ENCODE peak calls at places on chromosome 6, in four cellular contexts. M is H1, U is HCT116, C is K562. T is an unnamed sample.

GRCh38 chr6:148325316-148326068 is 17.1 kb upstream of the SASH1 start:
- DNase-seq in C (no peak), U (no peak), M (no peak), T (no peak)

GRCh38 chr6:156268849-156269248 is 508.3 kb upstream of the ARID1B start:
- DNase-seq in C (no peak), U (no peak), M (no peak), T (no peak)

GRCh38 chr6:83758533-83758932 is 49.6 kb upstream of the SNAP91 start:
- DNase-seq in C (no peak), M (no peak), U (no peak), T (no peak)

GRCh38 chr6:133512410-133513016 is 271.4 kb downstream of the EYA4 start:
- DNase-seq in U (peak), M (peak), C (peak), T (peak)

GRCh38 chr6:5781966-5782556 is 224.7 kb downstream of the NRN1 start:
- DNase-seq in U (no peak), C (no peak), M (no peak), T (no peak)

GRCh38 chr6:116060572-116061283 is at the start of gene FRK:
- DNase-seq in C (no peak), M (no peak), U (peak), T (peak)

GRCh38 chr6:193773-194310 is 98.4 kb upstream of the DUSP22 start:
- DNase-seq in C (no peak), U (no peak), M (no peak), T (no peak)

GRCh38 chr6:163948250-163948649 is 533.7 kb downstream of the QKI start:
- DNase-seq in C (no peak), U (no peak), M (no peak), T (no peak)

GRCh38 chr6:63565058-63565726 is 7.1 kb upstream of the LOC128125822 start:
- DNase-seq in M (no peak), U (no peak), C (no peak), T (peak)

GRCh38 chr6:89963391-89963790 is 69.1 kb downstream of the GJA10 start:
- DNase-seq in U (no peak), M (no peak), C (no peak), T (no peak)

GRCh38 chr6:169038691-169039090 is 215.0 kb downstream of the THBS2 start:
- DNase-seq in U (no peak), C (no peak), M (no peak), T (no peak)

GRCh38 chr6:33384581-33385020 is 7.0 kb upstream of the KIFC1 start:
- DNase-seq in M (no peak), C (peak), U (peak), T (no peak)

GRCh38 chr6:7235712-7236311 is 77.2 kb downstream of the SSR1 start:
- DNase-seq in C (no peak), U (no peak), M (no peak), T (no peak)

GRCh38 chr6:97440590-97441176 is 157.7 kb upstream of the MMS22L start:
- DNase-seq in M (no peak), C (no peak), U (peak), T (peak)

GRCh38 chr6:32852844-32853540 is 512 bp downstream of the TAP1 start:
- DNase-seq in C (no peak), U (no peak), M (peak), T (no peak)

GRCh38 chr6:140208286-140208685 is 833.8 kb upstream of the CITED2 start:
- DNase-seq in C (no peak), U (no peak), M (no peak), T (no peak)

GRCh38 chr6:159156089-159156488 is 13.1 kb upstream of the FNDC1 start:
- DNase-seq in U (no peak), M (no peak), C (no peak), T (no peak)

GRCh38 chr6:131292145-131292938 is 157.1 kb downstream of the AKAP7 start:
- DNase-seq in U (no peak), M (no peak), C (no peak), T (peak)

GRCh38 chr6:36349240-36349639 is 12.6 kb upstream of the BNIP5 start:
- DNase-seq in U (no peak), M (no peak), C (no peak), T (no peak)

GRCh38 chr6:149052350-149053106 is 265.0 kb upstream of the TAB2 start:
- DNase-seq in C (no peak), U (no peak), M (no peak), T (no peak)

GRCh38 chr6:115545410-115545986 is 515.2 kb downstream of the FRK start:
- DNase-seq in M (peak), C (no peak), U (no peak), T (peak)

GRCh38 chr6:33317418-33317667 is 201 bp downstream of the ZBTB22 start:
- DNase-seq in C (peak), M (peak), U (no peak), T (no peak)

GRCh38 chr6:33755070-33755869 is 8.6 kb upstream of the IP6K3 start:
- DNase-seq in C (peak), M (no peak), U (no peak), T (no peak)

GRCh38 chr6:32113386-32114352 is 4.5 kb upstream of the TNXB start:
- DNase-seq in C (peak), M (no peak), U (no peak), T (peak)

GRCh38 chr6:13427838-13428527 is 59.4 kb downstream of the GFOD1 start:
- DNase-seq in U (no peak), M (no peak), C (no peak), T (no peak)

GRCh38 chr6:1724616-1725015 is 114.9 kb downstream of the FOXC1 start:
- DNase-seq in C (no peak), M (no peak), U (peak), T (no peak)

GRCh38 chr6:109103942-109104341 is 8.6 kb downstream of the CEP57L1 start:
- DNase-seq in M (no peak), C (no peak), U (no peak), T (no peak)

GRCh38 chr6:144415014-144415413 is 129.9 kb downstream of the UTRN start:
- DNase-seq in C (no peak), U (no peak), M (no peak), T (peak)

GRCh38 chr6:169684056-169684455 is 17.8 kb downstream of the WDR27 start:
- DNase-seq in M (peak), C (no peak), U (no peak), T (no peak)

GRCh38 chr6:150482883-150483409 is 114.1 kb downstream of the IYD start:
- DNase-seq in C (no peak), U (no peak), M (no peak), T (no peak)

GRCh38 chr6:136208783-136209182 is 41.3 kb downstream of the MTFR2 start:
- DNase-seq in C (no peak), M (no peak), U (no peak), T (no peak)

GRCh38 chr6:67722861-67723261 is 912.2 kb upstream of the ADGRB3 start:
- DNase-seq in M (peak), U (no peak), C (no peak), T (no peak)

GRCh38 chr6:42689371-42689770 is 33.0 kb downstream of the PRPH2 start:
- DNase-seq in M (no peak), U (no peak), C (no peak), T (no peak)

GRCh38 chr6:26217714-26218075 is 130.5 kb downstream of the HFE start:
- DNase-seq in M (no peak), C (no peak), U (no peak), T (no peak)

GRCh38 chr6:85551264-85551663 is 42.4 kb downstream of the SNX14 start:
- DNase-seq in M (no peak), U (no peak), C (peak), T (no peak)

DNA sequence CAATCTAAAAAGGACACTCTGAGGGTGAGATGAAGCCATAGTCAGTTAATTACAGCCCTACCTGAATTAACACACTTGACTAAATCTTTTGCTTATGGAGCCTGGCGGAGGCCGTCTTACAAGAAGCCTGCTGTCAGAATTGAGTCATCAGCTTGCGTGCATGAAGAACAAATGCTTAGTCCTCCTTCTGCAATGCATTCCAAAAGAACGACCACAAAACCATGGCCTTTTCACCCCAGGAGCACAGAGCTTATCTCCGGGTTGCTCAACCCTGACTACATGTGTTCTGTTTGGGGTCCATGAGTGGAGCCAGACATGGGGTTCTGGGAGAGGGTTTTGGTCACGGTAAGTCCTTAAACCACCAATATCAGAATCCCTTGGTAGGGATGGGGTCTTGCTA is 318.1 kb downstream of the CLIC5 start:
- DNase-seq in C (no peak), U (peak), M (no peak), T (no peak)
- TF ChIP-seq FOSL1 in C (no peak), U (peak), M (no peak), T (no peak)

GRCh38 chr6:106159531-106159940 is 73.4 kb downstream of the PRDM1 start:
- DNase-seq in M (no peak), C (no peak), U (peak), T (no peak)
- TF ChIP-seq FOSL1 in M (no peak), C (no peak), U (peak), T (no peak)

GRCh38 chr6:22882581-22882980 is 313.2 kb downstream of the HDGFL1 start:
- DNase-seq in U (no peak), M (no peak), C (no peak), T (no peak)

GRCh38 chr6:22878706-22879105 is 309.3 kb downstream of the HDGFL1 start:
- DNase-seq in M (no peak), C (no peak), U (no peak), T (no peak)

GRCh38 chr6:22877946-22878705 is 308.8 kb downstream of the HDGFL1 start:
- DNase-seq in M (no peak), C (no peak), U (no peak), T (no peak)

GRCh38 chr6:22883061-22883717 is 313.8 kb downstream of the HDGFL1 start:
- DNase-seq in U (no peak), M (no peak), C (no peak), T (no peak)

GRCh38 chr6:22880686-22881433 is 311.5 kb downstream of the HDGFL1 start:
- DNase-seq in C (no peak), U (no peak), M (no peak), T (peak)
- TF ChIP-seq FOSL1 in C (no peak), U (no peak), M (no peak), T (no peak)

GRCh38 chr6:25027221-25027916 is 91.6 kb upstream of the RIPOR2 start:
- DNase-seq in U (no peak), M (no peak), C (no peak), T (no peak)
- TF ChIP-seq FOSL1 in U (no peak), M (no peak), C (no peak), T (no peak)

DNA sequence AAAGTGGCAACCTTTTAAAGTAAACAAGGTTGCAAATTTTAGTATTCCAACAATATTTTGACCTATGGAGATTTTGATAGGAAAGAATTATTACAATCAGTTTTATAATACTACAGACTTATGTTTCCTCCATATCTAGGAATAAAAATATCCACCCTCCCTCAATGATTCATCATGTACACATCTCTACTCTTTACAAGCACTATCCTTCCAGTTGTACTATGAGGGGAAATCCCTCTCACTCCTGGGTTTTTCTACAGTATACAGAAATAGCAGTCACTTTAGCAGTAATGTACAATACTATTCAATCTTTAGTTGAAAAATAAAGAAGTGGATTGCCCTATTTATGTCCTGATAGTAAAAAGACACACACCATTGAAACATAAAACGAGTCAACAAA is 46.3 kb upstream of the SCML4 start:
- DNase-seq in C (no peak), M (no peak), U (no peak), T (no peak)
- TF ChIP-seq FOSL1 in C (no peak), M (no peak), U (no peak), T (no peak)

GRCh38 chr6:100901582-100901981 is 20.5 kb upstream of the ASCC3 start:
- DNase-seq in C (no peak), M (no peak), U (no peak), T (no peak)
- TF ChIP-seq FOSL1 in C (no peak), M (no peak), U (no peak), T (no peak)

GRCh38 chr6:157434349-157435016 is 53.5 kb downstream of the ZDHHC14 start:
- DNase-seq in M (no peak), U (no peak), C (no peak), T (peak)
- TF ChIP-seq FOSL1 in M (no peak), U (no peak), C (no peak), T (no peak)

GRCh38 chr6:71248866-71249265 is 39.7 kb upstream of the OGFRL1 start:
- DNase-seq in U (no peak), M (no peak), C (no peak), T (no peak)

GRCh38 chr6:71245265-71246049 is 43.2 kb upstream of the OGFRL1 start:
- DNase-seq in U (no peak), C (no peak), M (no peak), T (no peak)

GRCh38 chr6:71248306-71248705 is 40.3 kb upstream of the OGFRL1 start:
- DNase-seq in U (no peak), C (no peak), M (no peak), T (peak)

GRCh38 chr6:71250050-71250689 is 38.4 kb upstream of the OGFRL1 start:
- DNase-seq in U (no peak), C (no peak), M (no peak), T (no peak)

DNA sequence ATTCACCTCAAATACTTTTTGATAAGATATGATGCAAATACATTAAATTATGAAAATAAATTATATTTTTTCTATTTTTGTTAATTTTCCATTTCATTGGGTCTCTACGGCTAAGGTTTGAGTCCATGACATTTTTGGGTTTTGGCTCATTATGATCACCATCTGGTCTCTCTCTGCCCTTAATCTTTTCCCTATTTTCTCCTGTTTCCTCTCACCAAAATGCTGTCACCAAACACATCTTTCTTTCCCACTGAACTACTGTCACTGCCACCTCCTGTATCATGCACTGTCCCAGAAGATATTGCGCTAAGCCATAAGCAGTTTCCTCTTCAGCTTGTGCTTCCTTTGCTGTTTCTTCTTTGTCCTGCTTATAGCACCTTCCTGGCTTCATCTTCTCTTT is 42.0 kb upstream of the OGFRL1 start:
- DNase-seq in C (no peak), M (no peak), U (no peak), T (no peak)
- TF ChIP-seq FOSL1 in C (no peak), M (no peak), U (no peak), T (no peak)

DNA sequence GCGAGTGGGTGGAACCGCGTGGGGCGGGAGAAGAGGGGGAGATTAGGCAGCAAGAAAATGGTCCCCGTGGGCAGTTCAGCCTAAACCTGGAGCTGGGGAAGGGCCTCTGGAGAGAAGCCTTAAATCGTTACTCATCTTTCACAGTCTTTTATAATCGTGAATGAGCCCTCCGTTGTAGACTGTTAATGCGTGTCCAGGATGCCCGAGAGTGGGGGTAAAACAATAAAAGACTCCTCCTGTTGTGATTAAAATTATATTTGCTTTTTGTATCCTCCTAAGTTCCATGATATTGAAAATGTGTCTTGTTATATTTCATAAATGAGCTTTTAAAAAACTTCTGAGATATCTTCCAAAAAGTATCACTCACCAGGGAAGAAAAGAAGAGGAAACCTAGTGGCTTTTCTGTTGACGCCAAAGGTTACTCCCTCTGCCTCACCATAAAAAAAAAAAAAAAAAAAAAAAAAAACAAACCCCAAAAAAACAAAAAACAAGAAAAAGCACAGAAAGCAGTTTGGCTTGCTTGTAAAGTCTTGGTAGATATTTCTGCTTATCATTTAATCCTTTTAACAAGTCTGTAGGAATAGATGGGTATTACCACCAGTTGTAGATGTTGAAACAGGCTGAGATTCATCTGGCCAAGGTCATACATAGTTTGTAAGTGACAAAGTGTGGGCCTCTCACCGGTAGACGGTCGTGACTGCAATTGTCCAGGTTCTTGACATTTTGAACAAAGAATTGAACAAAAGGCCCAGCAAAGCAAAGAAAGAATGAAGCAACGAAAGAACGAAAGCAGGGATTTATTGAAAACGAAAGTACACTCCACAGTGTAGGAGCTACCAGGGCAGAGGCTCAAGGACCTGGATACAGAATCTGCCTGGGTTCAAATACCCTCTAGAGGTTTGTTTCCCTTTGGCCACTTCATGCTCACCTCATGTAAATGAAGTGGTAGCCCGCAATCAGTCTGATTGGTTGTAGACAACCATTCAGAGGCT is 11.4 kb upstream of the ELOVL5 start:
- DNase-seq in M (no peak), U (no peak), C (no peak), T (peak)
- TF ChIP-seq FOSL1 in M (no peak), U (no peak), C (no peak), T (no peak)

DNA sequence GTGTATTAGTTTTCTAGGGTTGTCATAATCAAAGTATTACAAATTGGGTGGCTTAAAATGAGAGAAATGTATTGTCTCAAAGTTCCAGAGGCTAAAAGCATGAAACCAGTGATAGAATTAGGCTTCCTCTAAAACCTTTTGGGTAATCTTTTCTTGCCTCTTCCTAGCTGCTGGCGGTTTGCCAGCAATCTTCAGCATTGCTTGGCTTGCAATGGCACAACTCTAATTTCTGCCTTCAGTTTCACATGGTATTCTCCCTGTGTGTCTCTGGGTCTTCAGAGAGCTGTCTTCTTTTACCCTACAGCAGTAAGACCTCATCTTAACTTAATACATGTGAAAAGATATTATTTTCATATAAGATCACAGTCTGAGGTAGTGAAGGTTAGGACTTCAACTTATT is 479.1 kb upstream of the GJE1 start:
- DNase-seq in M (no peak), U (no peak), C (no peak), T (no peak)
- TF ChIP-seq FOSL1 in M (no peak), U (no peak), C (no peak), T (no peak)

T was measured in HepG2.